ENCODE peak calls at places on chromosome X, in ten cellular contexts. M is lung, X is progenitor cell of endocrine pancreas, Q is epithelial cell of esophagus, D is Peyer's patch, J is esophagus squamous epithelium, S is fibroblast of lung, E is osteocyte, B is type B pancreatic cell, K is nephron progenitor cell. N is an unnamed sample.

GRCh38 chrX:96438803-96439202 is 245.8 kb upstream of the DIAPH2 start:
- DNase-seq in J (no peak), S (no peak), B (no peak), X (no peak), D (no peak), E (no peak), Q (no peak), M (no peak), K (no peak), N (no peak)

GRCh38 chrX:103453655-103454054 is 65.6 kb downstream of the RAB40A start:
- DNase-seq in E (no peak), B (no peak), X (no peak), K (no peak), M (no peak), S (peak), Q (peak), D (no peak), J (no peak), N (no peak)

GRCh38 chrX:110964761-110965160 is 131.2 kb upstream of the PAK3 start:
- DNase-seq in K (no peak), D (no peak), S (no peak), B (no peak), Q (no peak), J (no peak), M (no peak), E (no peak), X (no peak), N (no peak)

GRCh38 chrX:129798888-129799287 is 19.1 kb downstream of the SASH3 start:
- DNase-seq in X (no peak), J (no peak), E (peak), S (no peak), M (no peak), K (no peak), Q (peak), D (no peak), B (no peak), N (no peak)

GRCh38 chrX:14660970-14661369 is 131.6 kb downstream of the GLRA2 start:
- DNase-seq in J (no peak), E (no peak), Q (no peak), B (no peak), S (no peak), M (no peak), X (no peak), K (no peak), D (no peak), N (no peak)

GRCh38 chrX:147848009-147848408 is 63.7 kb upstream of the FMR1 start:
- DNase-seq in K (no peak), X (no peak), E (no peak), S (no peak), J (no peak), M (peak), D (no peak), Q (no peak), B (no peak), N (no peak)

GRCh38 chrX:76454456-76454927 is 27.0 kb downstream of the MAGEE1 start:
- DNase-seq in K (peak), X (no peak), D (no peak), E (no peak), B (no peak), J (no peak), Q (peak), S (peak), M (no peak), N (no peak)

GRCh38 chrX:133926809-133927208 is 58.6 kb downstream of the GPC3 start:
- DNase-seq in K (no peak), D (no peak), S (no peak), X (no peak), Q (no peak), E (no peak), M (no peak), B (no peak), J (no peak), N (no peak)

GRCh38 chrX:55151199-55151598 is 62.4 kb downstream of the PAGE2 start:
- DNase-seq in X (no peak), K (no peak), B (no peak), J (no peak), E (no peak), D (no peak), S (no peak), Q (no peak), M (no peak), N (no peak)

GRCh38 chrX:112968351-112969133 is 127.9 kb upstream of the AMOT start:
- DNase-seq in D (no peak), X (no peak), Q (peak), S (no peak), B (no peak), K (no peak), M (no peak), E (no peak), J (no peak), N (no peak)

GRCh38 chrX:68433155-68433980 is at the start of gene OPHN1:
- DNase-seq in X (peak), E (peak), S (peak), Q (peak), M (peak), B (peak), J (no peak), K (peak), D (peak), N (peak)

GRCh38 chrX:50913520-50913919 is 3.0 kb downstream of the BMP15 start:
- DNase-seq in B (no peak), D (no peak), Q (peak), X (no peak), J (no peak), E (no peak), K (no peak), M (no peak), S (no peak), N (no peak)

GRCh38 chrX:40700640-40701342 is 34.6 kb downstream of the MED14 start:
- DNase-seq in D (no peak), Q (no peak), J (no peak), M (no peak), K (no peak), B (no peak), S (no peak), E (no peak), X (no peak), N (no peak)

GRCh38 chrX:73400136-73400748 is 46.6 kb upstream of the CDX4 start:
- DNase-seq in M (no peak), S (no peak), D (no peak), Q (no peak), B (no peak), X (no peak), E (no peak), K (no peak), J (no peak), N (no peak)

GRCh38 chrX:49919617-49920016 is 2.8 kb upstream of the CLCN5 start:
- DNase-seq in K (peak), S (peak), X (peak), D (no peak), M (peak), J (no peak), E (no peak), B (no peak), Q (no peak), N (peak)

GRCh38 chrX:41857670-41858069 is 65.7 kb downstream of the CASK start:
- DNase-seq in B (no peak), S (no peak), D (no peak), X (no peak), E (no peak), Q (no peak), M (no peak), K (no peak), J (no peak), N (no peak)

GRCh38 chrX:8743126-8743732 is 11.3 kb upstream of the ANOS1 start:
- DNase-seq in Q (peak), B (no peak), K (peak), E (no peak), X (peak), J (no peak), M (peak), D (peak), S (peak), N (peak)

GRCh38 chrX:22652596-22652995 is 347.2 kb upstream of the DDX53 start:
- DNase-seq in B (no peak), D (no peak), J (no peak), X (no peak), M (no peak), E (no peak), S (peak), K (peak), Q (peak), N (no peak)

GRCh38 chrX:149949743-149950436 is 11.6 kb upstream of the EOLA2 start:
- DNase-seq in K (no peak), E (no peak), M (no peak), S (no peak), X (no peak), J (no peak), B (no peak), D (no peak), Q (no peak), N (no peak)

GRCh38 chrX:97691901-97692455 is 808.3 kb downstream of the RPA4 start:
- DNase-seq in D (no peak), E (no peak), K (no peak), S (no peak), X (no peak), J (no peak), M (no peak), B (no peak), Q (no peak), N (no peak)

GRCh38 chrX:139203681-139204575 is 326.6 kb upstream of the F9 start:
- DNase-seq in J (no peak), S (no peak), X (peak), M (no peak), E (no peak), B (peak), D (no peak), Q (peak), K (peak), N (no peak)

GRCh38 chrX:77910108-77910840 is at the start of gene ATP7A:
- DNase-seq in K (peak), M (peak), E (peak), X (peak), J (peak), D (peak), B (peak), Q (peak), S (peak), N (peak)

GRCh38 chrX:6909396-6909795 is 238.1 kb upstream of the STS start:
- DNase-seq in J (no peak), B (no peak), K (no peak), E (peak), X (no peak), Q (no peak), D (no peak), S (no peak), M (no peak), N (no peak)

GRCh38 chrX:67614414-67614813 is 70.6 kb downstream of the AR start:
- DNase-seq in J (no peak), Q (peak), K (no peak), E (no peak), D (no peak), B (no peak), M (no peak), X (no peak), S (peak), N (no peak)

GRCh38 chrX:115625577-115626301 is 64.8 kb downstream of the PLS3 start:
- DNase-seq in D (no peak), S (peak), M (no peak), X (no peak), J (no peak), E (no peak), B (no peak), K (no peak), Q (peak), N (no peak)

GRCh38 chrX:107718156-107718621 is 57.4 kb downstream of the TSC22D3 start:
- DNase-seq in X (peak), M (peak), D (no peak), B (no peak), S (peak), E (peak), K (peak), J (no peak), Q (peak), N (peak)

GRCh38 chrX:37802028-37802427 is 22.2 kb downstream of the CYBB start:
- DNase-seq in K (no peak), E (no peak), Q (no peak), X (no peak), J (no peak), M (no peak), S (no peak), D (no peak), B (no peak), N (no peak)

GRCh38 chrX:21487832-21488231 is 113.6 kb downstream of the CNKSR2 start:
- DNase-seq in J (no peak), B (no peak), D (no peak), Q (peak), M (no peak), S (no peak), X (no peak), E (no peak), K (no peak), N (no peak)

GRCh38 chrX:106935175-106935574 is 15.0 kb downstream of the CLDN2 start:
- DNase-seq in X (no peak), D (no peak), Q (no peak), S (no peak), J (no peak), K (no peak), B (no peak), E (no peak), M (no peak), N (no peak)

GRCh38 chrX:128464091-128464490 is 411.9 kb upstream of the ACTRT1 start:
- DNase-seq in E (no peak), S (no peak), B (no peak), K (no peak), J (no peak), M (no peak), X (no peak), D (no peak), Q (peak), N (no peak)

GRCh38 chrX:15749642-15750610 is 11.9 kb downstream of the CA5B start:
- DNase-seq in Q (peak), K (no peak), D (no peak), E (no peak), X (no peak), J (no peak), M (no peak), B (no peak), S (peak), N (no peak)
- TF ChIP-seq CTCF in Q (no peak), K (no peak), D (no peak), E (no peak), X (no peak), J (no peak), M (no peak), B (no peak), S (no peak), N (no peak)

GRCh38 chrX:124223524-124223923 is 108.9 kb upstream of the TEX13D start:
- DNase-seq in Q (no peak), B (no peak), D (no peak), X (no peak), J (no peak), S (no peak), E (no peak), K (no peak), M (no peak), N (no peak)
- TF ChIP-seq CTCF in Q (no peak), B (peak), D (no peak), X (peak), J (no peak), S (peak), E (no peak), K (peak), M (no peak), N (no peak)

GRCh38 chrX:46910415-46910814 is 1.8 kb upstream of the JADE3 start:
- DNase-seq in J (no peak), B (no peak), X (no peak), S (no peak), Q (no peak), E (no peak), D (no peak), K (no peak), M (no peak), N (no peak)

GRCh38 chrX:46912098-46912672 is at the start of gene JADE3:
- DNase-seq in Q (peak), S (peak), B (peak), K (peak), E (peak), J (no peak), M (peak), X (peak), D (peak), N (no peak)

GRCh38 chrX:46913710-46914109 is 1.5 kb downstream of the JADE3 start:
- DNase-seq in K (no peak), E (no peak), S (peak), X (peak), J (no peak), D (no peak), M (no peak), Q (peak), B (no peak), N (no peak)

GRCh38 chrX:46916273-46916672 is 4.1 kb downstream of the JADE3 start:
- DNase-seq in X (no peak), K (no peak), S (no peak), Q (no peak), M (no peak), J (no peak), E (no peak), B (no peak), D (no peak), N (no peak)

DNA sequence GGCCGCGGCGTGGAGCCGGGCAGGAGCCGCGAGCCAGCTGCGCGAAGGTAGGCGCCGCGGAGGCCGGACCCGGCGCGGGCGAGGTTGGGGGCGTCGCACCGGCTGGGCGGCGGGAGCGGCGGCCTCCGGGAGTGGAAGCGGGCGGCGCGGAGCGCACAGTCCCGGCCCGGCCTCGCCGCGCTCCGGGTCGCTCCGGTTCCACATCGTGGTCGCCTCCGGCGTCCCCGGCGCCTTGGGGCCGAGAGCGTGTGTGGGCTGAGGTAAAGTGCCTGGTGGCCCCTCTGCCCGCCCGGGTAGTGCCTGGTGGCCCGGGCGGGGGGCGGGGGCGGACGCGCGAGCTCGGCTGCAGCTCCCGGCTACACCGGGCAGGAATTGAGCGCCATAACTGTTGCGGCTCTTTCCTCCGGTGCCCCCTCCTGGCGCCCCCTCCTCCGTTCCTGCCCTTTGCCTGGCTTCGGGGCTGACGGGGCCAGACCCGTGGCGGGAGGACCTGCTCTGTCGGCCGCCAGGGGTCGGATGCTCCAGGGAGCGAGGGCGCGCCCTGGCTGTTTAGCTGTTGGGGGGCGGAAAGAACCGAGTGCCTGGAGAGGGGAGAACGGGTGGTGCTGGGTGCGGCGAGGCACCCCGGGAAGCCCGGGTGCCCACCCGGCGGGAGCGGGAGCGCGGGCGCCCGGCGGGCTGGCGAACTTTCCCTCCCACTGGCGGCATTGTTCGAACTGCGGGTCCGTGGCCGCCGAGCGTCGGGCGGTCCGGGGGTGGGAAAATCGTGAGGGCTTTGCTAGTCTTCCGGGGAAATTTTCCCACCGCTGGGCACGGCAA is 661 bp downstream of the JADE3 start:
- DNase-seq in D (peak), E (peak), K (peak), Q (peak), J (no peak), M (peak), B (peak), S (peak), X (peak), N (no peak)
- TF ChIP-seq CTCF in D (peak), E (peak), K (peak), Q (peak), J (peak), M (no peak), B (peak), S (peak), X (peak), N (no peak)

GRCh38 chrX:151488677-151489076 is 74.8 kb upstream of the PASD1 start:
- DNase-seq in E (no peak), S (no peak), J (no peak), B (no peak), D (no peak), M (no peak), Q (peak), X (no peak), K (no peak), N (no peak)
- TF ChIP-seq CTCF in E (no peak), S (no peak), J (no peak), B (peak), D (peak), M (no peak), Q (peak), X (peak), K (no peak), N (no peak)

DNA sequence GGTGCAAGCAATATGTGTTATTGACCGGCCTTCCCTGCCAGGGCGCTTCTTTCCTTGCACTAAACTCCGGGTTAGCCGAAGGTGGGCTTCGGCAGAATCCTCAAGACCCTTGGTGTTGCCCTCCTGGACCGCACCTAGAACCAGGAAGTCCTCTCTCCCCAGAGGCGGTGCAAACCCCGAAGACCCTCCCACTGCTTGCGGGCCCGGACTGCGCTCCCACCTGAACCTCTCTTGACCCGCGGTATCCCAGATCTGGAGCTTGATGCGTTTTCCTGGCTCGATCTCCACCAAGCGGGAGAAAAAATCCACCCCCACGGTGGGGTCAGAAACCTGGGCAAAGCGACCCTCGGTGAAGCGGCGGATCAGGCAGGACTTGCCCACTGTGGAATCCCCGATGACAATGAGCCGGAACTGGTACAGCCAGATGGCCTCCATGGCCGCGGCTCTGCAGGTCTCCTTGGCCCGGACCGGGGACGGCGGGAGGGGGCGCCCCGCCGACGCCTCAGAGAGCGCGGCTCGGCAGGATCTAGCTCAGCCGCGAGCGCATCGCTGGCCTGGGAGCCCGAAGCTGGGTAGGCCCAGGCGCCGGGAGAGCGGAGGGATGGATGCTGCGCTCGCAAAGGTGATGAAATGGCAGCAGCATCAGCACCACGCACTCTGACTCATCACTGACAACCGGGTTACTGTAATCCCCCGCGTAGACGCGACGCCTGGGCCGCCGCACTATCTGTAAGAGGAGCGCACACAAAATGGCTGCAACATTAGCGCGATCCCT is at the start of gene RAB39B:
- DNase-seq in Q (peak), M (peak), S (peak), B (no peak), X (peak), D (peak), J (no peak), K (peak), E (no peak), N (no peak)
- TF ChIP-seq CTCF in Q (no peak), M (no peak), S (no peak), B (no peak), X (peak), D (no peak), J (no peak), K (no peak), E (peak), N (no peak)

DNA sequence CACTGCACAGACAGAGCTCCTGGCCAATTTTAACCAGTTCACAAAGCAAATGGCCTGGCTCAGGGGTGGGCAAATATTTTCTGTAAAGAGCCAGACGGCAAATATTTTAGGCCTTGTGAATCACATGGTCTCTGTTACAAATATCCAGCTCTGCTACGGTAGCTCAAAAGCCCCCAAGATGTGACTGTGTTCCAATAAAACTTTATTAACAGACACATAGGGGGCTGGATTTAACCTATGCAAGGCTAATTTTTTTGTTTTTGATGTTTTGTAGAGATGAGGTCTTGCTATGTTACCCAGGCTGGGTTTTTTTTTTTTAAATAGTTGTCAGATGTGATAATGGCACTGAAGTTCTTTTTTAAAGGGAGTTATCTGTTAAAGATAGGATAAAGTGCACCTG is 65.4 kb downstream of the PRKX start:
- DNase-seq in X (no peak), E (no peak), B (no peak), D (no peak), K (no peak), M (no peak), S (no peak), Q (no peak), J (no peak), N (no peak)
- TF ChIP-seq CTCF in X (no peak), E (no peak), B (no peak), D (no peak), K (no peak), M (no peak), S (no peak), Q (no peak), J (no peak), N (no peak)

GRCh38 chrX:138191998-138192397 is 519.5 kb downstream of the FGF13 start:
- DNase-seq in K (peak), M (no peak), Q (peak), S (peak), X (peak), E (no peak), D (no peak), B (no peak), J (no peak), N (no peak)
- TF ChIP-seq CTCF in K (peak), M (no peak), Q (peak), S (peak), X (peak), E (peak), D (no peak), B (peak), J (no peak), N (no peak)

N was measured in omental fat pad.